ENCODE peak calls at places on chromosomes 4 and X, in five cellular contexts. A is trophoblast cell, J is IMR-90, U is neuronal stem cell, R is mesendoderm. H is an unnamed sample. For H3K27me3 and H3K36me3, the result is how much of the 10 kb centered on the place peaks cover.

GRCh38 chr4:107823870-107824366 is 814 bp upstream of the SGMS2 start:
- DNase-seq in A (peak), J (no peak), U (no peak), R (peak), H (no peak)

GRCh38 chr4:90120815-90121214 is 6.4 kb upstream of the CCSER1 start:
- DNase-seq in A (no peak), J (no peak), U (no peak), R (no peak), H (no peak)

GRCh38 chr4:52244773-52245360 is 193.8 kb downstream of the SPATA18 start:
- DNase-seq in A (no peak), J (no peak), U (no peak), R (no peak), H (no peak)

GRCh38 chrX:80016182-80016581 is 1.6 kb downstream of the TBX22 start:
- DNase-seq in A (no peak), J (no peak), U (no peak), R (no peak), H (no peak)

GRCh38 chr4:142434519-142435224 is 411.4 kb downstream of the INPP4B start:
- DNase-seq in A (no peak), J (no peak), U (no peak), R (peak), H (no peak)

GRCh38 chrX:20265726-20266681 is 705 bp downstream of the RPS6KA3 start:
- DNase-seq in A (peak), J (peak), U (no peak), R (peak), H (peak)

GRCh38 chrX:111006119-111006518 is 89.9 kb upstream of the PAK3 start:
- DNase-seq in A (peak), J (no peak), U (no peak), R (no peak), H (no peak)

GRCh38 chr4:84403656-84404055 is 95.4 kb downstream of the NKX6-1 start:
- DNase-seq in A (no peak), J (no peak), U (no peak), R (no peak), H (no peak)

GRCh38 chr4:7762376-7763040 is 177.2 kb downstream of the AFAP1 start:
- DNase-seq in A (peak), J (no peak), U (no peak), R (peak), H (no peak)
- H2BK5ac ChIP-seq in A (no peak), J (no peak), U (no peak), R (no peak), H (no peak)

GRCh38 chrX:113545040-113545439 is 704.4 kb upstream of the AMOT start:
- DNase-seq in A (no peak), J (no peak), U (no peak), R (no peak), H (no peak)
- H3K27me3 ChIP-seq in A (under half), J (under half), U (under half), R (under half), H (under half)

DNA sequence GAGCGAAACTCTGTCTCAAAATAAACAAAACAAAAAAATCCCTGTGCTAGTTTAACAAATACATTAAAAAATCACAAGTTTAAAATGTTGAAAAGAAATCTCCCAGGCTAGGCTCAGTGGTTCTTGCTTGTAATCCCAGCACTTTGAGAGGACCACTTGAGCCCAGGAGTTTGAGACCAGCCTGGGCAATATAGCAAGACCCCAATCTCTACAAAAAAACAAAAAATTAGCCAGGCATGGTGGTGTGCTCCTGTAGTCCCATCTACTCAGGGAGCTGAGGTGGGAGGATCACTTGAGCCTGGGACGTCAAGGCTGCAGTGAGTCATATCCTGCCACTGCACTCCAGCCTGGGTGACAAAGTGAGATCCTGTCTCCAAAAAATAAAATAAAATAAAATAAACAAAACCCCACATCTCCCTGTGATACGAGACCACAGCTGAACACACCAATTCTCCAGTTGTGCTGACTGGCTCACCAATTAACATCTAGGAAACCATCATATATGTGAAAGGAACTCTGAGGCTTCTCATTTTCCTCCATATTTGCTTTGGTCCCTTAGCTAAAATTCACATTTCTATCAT is 7.3 kb downstream of the RPS4X start:
- DNase-seq in A (no peak), J (peak), U (no peak), R (no peak), H (peak)
- H3K36me3 ChIP-seq in A (under half), J (half or more), U (under half), R (under half), H (under half)

DNA sequence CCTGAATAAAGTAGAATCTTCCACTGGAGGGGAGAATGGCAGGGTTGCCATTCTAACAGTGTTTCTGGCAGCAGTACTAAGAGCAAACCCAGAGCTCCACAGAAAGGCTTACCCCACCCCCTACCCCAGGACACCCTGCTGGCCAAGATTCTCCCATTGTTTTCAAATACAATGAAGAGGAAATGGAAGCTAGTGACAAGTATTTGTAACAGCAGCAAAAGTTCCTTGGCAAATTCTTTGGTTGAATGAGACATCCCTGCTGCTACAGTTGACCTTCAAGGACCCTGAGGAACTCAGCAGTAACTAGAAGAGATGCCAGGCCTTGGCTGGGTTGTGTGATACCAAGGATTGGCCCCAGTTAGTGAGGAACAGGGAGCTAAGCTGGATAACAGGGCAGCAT is 124.2 kb upstream of the DGKK start:
- DNase-seq in A (no peak), J (no peak), U (no peak), R (peak), H (no peak)
- H2BK5ac ChIP-seq in A (no peak), J (no peak), U (no peak), R (peak), H (no peak)

H was measured in mesenchymal stem cell.